ENCODE peak calls at places on chromosome 10, in nine cellular contexts. Y is upper lobe of right lung; F is stimulated activated CD8-positive, alpha-beta memory T cell treated with anti-CD3 and anti-CD28 coated beads, Interleukin-15, amount 100 ng/mL, for 4 hours; U is caudate nucleus; O is NCI-H1436; D is activated T-cell treated with anti-CD3 and anti-CD28 coated beads, Interleukin-2, amount 50 U/mL, for 72 hours; S is CD8-positive, alpha-beta memory T cell; X is CD8-positive, alpha-beta T cell; N is fibroblast of pulmonary artery. L is an unnamed sample.

GRCh38 chr10:72331575-72332422 is 22.9 kb downstream of the DNAJB12 start:
- DNase-seq in S (peak), X (peak), D (peak), O (peak), Y (peak), U (peak), N (peak), F (peak), L (peak)

GRCh38 chr10:97408496-97408992 is 7.4 kb upstream of the RRP12 start:
- DNase-seq in D (no peak), S (no peak), Y (no peak), F (no peak), N (no peak), O (no peak), U (no peak), X (no peak), L (no peak)

GRCh38 chr10:46530249-46531186 is 25.9 kb downstream of the GPRIN2 start:
- DNase-seq in O (no peak), F (no peak), U (no peak), N (peak), D (no peak), Y (no peak), S (no peak), X (no peak), L (no peak)

GRCh38 chr10:124362572-124362971 is 56.2 kb downstream of the OAT start:
- DNase-seq in F (no peak), D (no peak), N (no peak), O (no peak), U (no peak), S (no peak), Y (no peak), X (no peak), L (no peak)

GRCh38 chr10:75956624-75957023 is 525.2 kb downstream of the LRMDA start:
- DNase-seq in O (no peak), U (no peak), F (no peak), X (no peak), S (no peak), D (no peak), Y (no peak), N (no peak), L (peak)

GRCh38 chr10:108275895-108276685 is 1111.6 kb upstream of the SORCS1 start:
- DNase-seq in S (no peak), U (no peak), X (no peak), Y (no peak), D (no peak), F (no peak), N (no peak), O (no peak), L (no peak)

GRCh38 chr10:12503311-12503710 is 154.0 kb downstream of the CAMK1D start:
- DNase-seq in U (no peak), X (no peak), O (no peak), D (no peak), F (no peak), Y (peak), N (no peak), S (no peak), L (no peak)

GRCh38 chr10:2122431-2123124 is 385.3 kb upstream of the ADARB2 start:
- DNase-seq in X (no peak), N (no peak), O (no peak), D (no peak), F (no peak), Y (no peak), U (no peak), S (no peak), L (no peak)

GRCh38 chr10:113479346-113480080 is 73.3 kb upstream of the HABP2 start:
- DNase-seq in D (no peak), Y (no peak), O (no peak), F (no peak), U (no peak), X (no peak), S (no peak), N (no peak), L (no peak)

GRCh38 chr10:44173558-44173894 is 211.4 kb downstream of the CXCL12 start:
- DNase-seq in X (no peak), Y (no peak), N (no peak), D (no peak), O (no peak), S (no peak), F (no peak), U (no peak), L (no peak)

GRCh38 chr10:61175331-61175730 is 231.3 kb upstream of the RHOBTB1 start:
- DNase-seq in U (no peak), F (no peak), Y (no peak), O (no peak), X (no peak), S (no peak), N (no peak), D (no peak), L (no peak)

GRCh38 chr10:680745-681144 is 8.7 kb downstream of the DIP2C start:
- DNase-seq in Y (no peak), O (no peak), D (no peak), S (no peak), F (no peak), U (no peak), X (no peak), N (no peak), L (no peak)

GRCh38 chr10:132554991-132555647 is 17.5 kb downstream of the INPP5A start:
- DNase-seq in D (peak), N (no peak), O (no peak), F (no peak), Y (peak), S (peak), U (no peak), X (peak), L (peak)

GRCh38 chr10:70528726-70529362 is 50.3 kb downstream of the PALD1 start:
- DNase-seq in N (peak), Y (no peak), S (no peak), U (no peak), D (no peak), X (no peak), O (no peak), F (no peak), L (peak)

GRCh38 chr10:61110936-61111335 is 167.0 kb upstream of the RHOBTB1 start:
- DNase-seq in U (no peak), Y (no peak), F (no peak), O (no peak), D (no peak), N (no peak), S (no peak), X (no peak), L (no peak)

GRCh38 chr10:11425672-11426071 is 185.8 kb downstream of the USP6NL start:
- DNase-seq in N (no peak), X (no peak), O (no peak), F (no peak), Y (no peak), S (no peak), U (no peak), D (no peak), L (no peak)

GRCh38 chr10:119498889-119499864 is 43.3 kb downstream of the RGS10 start:
- DNase-seq in X (no peak), S (no peak), N (no peak), U (no peak), O (no peak), Y (no peak), D (no peak), F (no peak), L (no peak)

GRCh38 chr10:69359089-69360025 is 57.4 kb downstream of the TACR2 start:
- DNase-seq in F (no peak), S (peak), U (no peak), X (peak), D (no peak), Y (no peak), N (peak), O (no peak), L (no peak)

GRCh38 chr10:14660872-14661271 is 113.8 kb downstream of the FAM107B start:
- DNase-seq in D (no peak), F (no peak), O (no peak), S (no peak), Y (no peak), U (no peak), N (no peak), X (peak), L (peak)

GRCh38 chr10:8050561-8051108 is 3.9 kb upstream of the GATA3 start:
- DNase-seq in X (peak), S (no peak), Y (peak), F (no peak), U (no peak), D (no peak), N (peak), O (no peak), L (no peak)

GRCh38 chr10:28812384-28813372 is 135.4 kb downstream of the BAMBI start:
- DNase-seq in S (no peak), F (no peak), X (no peak), Y (no peak), O (no peak), N (no peak), U (no peak), D (no peak), L (no peak)

GRCh38 chr10:683448-684071 is 5.9 kb downstream of the DIP2C start:
- DNase-seq in X (no peak), S (no peak), D (no peak), Y (peak), N (peak), U (no peak), O (no peak), F (no peak), L (no peak)

GRCh38 chr10:132630666-132631347 is 93.2 kb downstream of the INPP5A start:
- DNase-seq in X (no peak), U (no peak), N (peak), Y (no peak), O (no peak), D (no peak), S (no peak), F (no peak), L (no peak)

GRCh38 chr10:124614003-124614659 is 130.0 kb downstream of the FAM53B start:
- DNase-seq in U (no peak), F (no peak), S (no peak), N (no peak), O (no peak), D (peak), Y (no peak), X (no peak), L (no peak)

GRCh38 chr10:98158576-98158975 is 24.1 kb downstream of the R3HCC1L start:
- DNase-seq in U (no peak), D (no peak), F (no peak), O (no peak), S (no peak), Y (no peak), N (no peak), X (no peak), L (no peak)

GRCh38 chr10:49379596-49380410 is 16.1 kb downstream of the DRGX start:
- DNase-seq in X (peak), O (no peak), U (no peak), F (no peak), S (no peak), N (no peak), D (no peak), Y (no peak), L (peak)

L was measured in NAMALWA.